ENCODE peak calls at places on chromosome 10, in nine cellular contexts. D, W, X, S, C, H, Y, E and N are unnamed samples.
A peak's percentile ranks its signal among the peaks of the same experiment; 100 is the strongest.

GRCh38 chr10:19929466-19930140 is 113.4 kb downstream of the PLXDC2 start:
- DNase-seq in W (no peak), D (peak; percentile 77), S (peak; percentile 78), X (no peak), Y (no peak), H (no peak), E (no peak), C (no peak), N (no peak)

GRCh38 chr10:124539935-124540641 is 78.5 kb downstream of the LHPP start:
- DNase-seq in Y (peak; percentile 86), W (no peak), D (peak; percentile 18), E (peak; percentile 81), H (peak; percentile 64), X (peak; percentile 48), C (peak; percentile 88), S (peak; percentile 58), N (no peak)

GRCh38 chr10:126455766-126456425 is 67.6 kb upstream of the ADAM12 start:
- DNase-seq in C (no peak), S (no peak), E (no peak), H (no peak), W (no peak), X (no peak), D (no peak), Y (peak; percentile 32), N (no peak)

GRCh38 chr10:43249151-43249961 is 17.5 kb downstream of the RASGEF1A start:
- DNase-seq in W (peak; percentile 32), H (no peak), X (no peak), E (peak; percentile 8), Y (peak; percentile 42), D (no peak), C (peak; percentile 31), S (no peak), N (peak; percentile 65)

GRCh38 chr10:119166564-119166963 is 1.1 kb upstream of the SFXN4 start:
- DNase-seq in H (no peak), Y (no peak), X (no peak), E (no peak), D (no peak), W (no peak), S (no peak), C (no peak), N (no peak)

GRCh38 chr10:108791794-108792474 is 1131.4 kb downstream of the XPNPEP1 start:
- DNase-seq in Y (no peak), D (peak; percentile 52), E (no peak), W (no peak), C (no peak), S (no peak), X (no peak), H (no peak), N (no peak)

GRCh38 chr10:677038-677437 is 12.4 kb downstream of the DIP2C start:
- DNase-seq in W (no peak), C (no peak), H (no peak), Y (no peak), S (no peak), D (no peak), E (no peak), X (no peak), N (no peak)

GRCh38 chr10:96288151-96288621 is 16.0 kb upstream of the DNTT start:
- DNase-seq in S (no peak), W (no peak), C (no peak), H (no peak), Y (no peak), X (no peak), E (no peak), D (no peak), N (no peak)

GRCh38 chr10:17409170-17409733 is 45.1 kb downstream of the ST8SIA6 start:
- DNase-seq in H (no peak), X (no peak), D (peak; percentile 5), Y (no peak), W (no peak), C (no peak), E (no peak), S (peak; percentile 33), N (no peak)

GRCh38 chr10:11610855-11611247 is 599 bp downstream of the USP6NL start:
- DNase-seq in W (peak; percentile 68), C (no peak), Y (peak; percentile 62), S (peak; percentile 63), D (peak; percentile 37), E (peak; percentile 37), H (no peak), X (no peak), N (peak; percentile 77)

GRCh38 chr10:19144206-19144605 is 95.6 kb downstream of the MALRD1 start:
- DNase-seq in X (no peak), Y (no peak), D (no peak), E (no peak), S (no peak), H (no peak), C (no peak), W (no peak), N (no peak)

GRCh38 chr10:129932182-129932581 is 31.9 kb downstream of the EBF3 start:
- DNase-seq in Y (no peak), S (no peak), W (no peak), C (peak; percentile 44), D (no peak), H (no peak), X (no peak), E (no peak), N (no peak)

GRCh38 chr10:91694170-91694794 is 61.4 kb upstream of the PPP1R3C start:
- DNase-seq in E (no peak), Y (no peak), X (no peak), H (no peak), D (peak; percentile 51), S (peak; percentile 54), C (no peak), W (no peak), N (no peak)

DNA sequence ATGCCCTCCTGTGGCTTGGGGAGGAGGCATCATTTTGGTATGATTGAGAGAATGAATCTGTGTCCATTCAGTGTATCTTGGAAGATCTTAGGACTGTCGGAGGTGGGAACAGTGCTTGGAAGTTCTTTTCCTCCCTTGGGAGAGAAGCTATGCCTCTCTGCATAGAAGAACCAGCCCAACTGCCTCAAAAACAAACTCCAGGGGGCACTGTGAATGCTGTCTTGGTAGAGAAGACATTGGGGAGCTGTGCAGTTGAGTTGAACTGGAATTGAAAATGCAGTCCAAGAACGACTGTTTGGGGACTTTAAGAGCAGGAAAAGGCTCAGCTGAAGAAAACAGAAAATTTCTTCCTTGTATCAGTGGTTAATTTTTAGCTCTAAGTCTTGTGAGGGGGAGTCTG is 4.9 kb upstream of the GJD4 start:
- DNase-seq in E (no peak), Y (no peak), W (no peak), H (no peak), X (no peak), D (no peak), C (no peak), S (peak; percentile 20), N (no peak)
- TF ChIP-seq CTCF in E (no peak), Y (peak; percentile 26), W (no peak), H (no peak), X (no peak), D (peak; percentile 8), C (no peak), S (peak; percentile 40), N (no peak)

DNA sequence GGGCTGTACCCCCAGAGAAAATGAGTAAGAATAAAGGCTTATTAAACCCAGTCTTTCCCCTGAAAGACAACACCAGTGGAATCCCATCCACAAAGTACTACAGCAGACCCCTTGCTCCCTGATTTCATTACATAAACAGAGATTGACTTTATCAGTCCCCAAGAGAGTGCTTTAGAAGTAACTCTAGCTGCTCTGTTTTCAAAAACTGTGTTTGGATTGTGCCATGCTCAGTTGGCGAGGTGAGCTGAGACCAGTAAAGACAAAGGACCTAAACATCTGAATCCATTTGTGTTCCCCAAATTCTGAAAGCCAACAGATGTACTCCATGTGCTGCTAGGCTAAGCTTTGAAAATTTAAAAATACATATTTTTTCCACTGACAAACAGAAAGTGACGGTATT is 127.0 kb downstream of the ATE1 start:
- DNase-seq in Y (no peak), C (no peak), S (no peak), E (no peak), X (no peak), W (no peak), D (no peak), H (no peak), N (no peak)
- H3K4me3 ChIP-seq in Y (no peak overlapping the region), C (no peak overlapping the region), S (no peak overlapping the region), E (no peak overlapping the region), X (no peak overlapping the region), W (no peak overlapping the region), D (no peak overlapping the region), H (no peak overlapping the region), N (no peak overlapping the region)

DNA sequence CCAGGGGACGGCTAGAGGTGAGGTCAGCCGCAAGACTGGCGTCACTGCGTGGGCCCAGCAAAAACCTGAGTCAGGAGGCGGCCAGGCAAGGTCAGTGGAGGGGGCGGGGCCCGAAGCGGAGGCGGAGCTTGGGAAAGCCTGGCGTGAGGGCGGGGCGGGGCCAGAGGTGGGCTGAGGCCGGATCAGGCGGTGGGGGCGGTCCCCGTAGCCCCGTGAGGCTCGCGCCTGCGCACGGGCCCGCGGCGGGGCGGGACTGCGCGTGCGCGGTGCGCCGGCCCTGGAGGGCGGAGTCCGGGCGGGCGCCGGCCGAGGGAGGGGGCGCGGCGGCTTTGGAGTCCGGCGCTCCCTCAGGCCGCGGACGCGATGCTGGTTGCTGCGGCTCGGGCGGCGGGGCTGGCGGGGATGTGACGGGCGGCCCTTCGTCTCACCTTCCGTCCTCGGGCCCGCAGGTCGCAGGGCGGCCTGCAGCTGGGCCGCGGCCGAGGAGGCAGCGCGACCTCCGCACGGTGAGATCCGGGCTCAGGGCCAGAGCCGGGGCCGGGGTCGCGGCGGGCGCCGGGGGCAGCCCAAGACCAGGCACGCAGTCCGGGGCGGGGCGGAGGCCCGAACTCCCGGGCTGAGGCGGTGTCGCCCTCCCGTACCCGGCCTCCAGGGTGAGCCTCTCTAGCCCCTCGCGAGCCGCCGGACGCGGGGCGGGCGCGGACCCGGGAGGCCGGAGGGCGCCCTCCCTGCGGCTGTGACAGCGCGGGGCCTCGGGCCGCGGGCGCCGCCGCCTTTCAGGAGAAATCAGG is at the start of gene CCSER2:
- DNase-seq in H (peak; percentile 99), W (peak; percentile 97), X (peak; percentile 81), Y (peak; percentile 99), S (peak; percentile 97), C (peak; percentile 99), E (peak; percentile 99), D (peak; percentile 97), N (peak; percentile 97)
- TF ChIP-seq CTCF in H (no peak), W (no peak), X (no peak), Y (no peak), S (no peak), C (no peak), E (no peak), D (no peak), N (no peak)

GRCh38 chr10:72685264-72685921 is 6.5 kb upstream of the MCU start:
- DNase-seq in S (no peak), E (no peak), X (no peak), D (no peak), Y (no peak), W (no peak), H (no peak), C (peak; percentile 66), N (no peak)

GRCh38 chr10:72682626-72683025 is 9.3 kb upstream of the MCU start:
- DNase-seq in W (no peak), D (no peak), S (no peak), Y (peak; percentile 30), E (no peak), C (no peak), X (no peak), H (no peak), N (no peak)

DNA sequence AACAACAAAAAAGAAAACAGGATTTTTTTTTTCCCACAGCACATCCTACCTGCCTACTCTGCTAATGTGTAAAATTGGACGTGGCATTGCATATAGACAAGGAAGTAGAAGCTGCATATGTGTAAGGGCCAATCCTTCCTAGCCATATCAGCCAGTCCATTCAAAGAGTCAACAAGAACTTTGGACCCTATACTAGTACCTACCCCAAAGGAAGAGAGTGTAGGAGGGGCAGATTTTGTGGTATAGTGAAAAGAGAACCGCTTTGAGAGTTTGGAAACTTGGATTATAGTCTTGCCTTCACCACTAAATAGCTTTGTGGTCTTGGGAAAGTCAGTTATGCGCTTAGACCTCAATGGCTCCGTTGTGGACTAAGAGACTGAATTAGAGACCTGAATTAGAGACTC is 12.1 kb upstream of the MCU start:
- DNase-seq in X (no peak), S (no peak), C (no peak), E (no peak), Y (no peak), W (no peak), H (no peak), D (no peak), N (no peak)
- H3K4me3 ChIP-seq in X (no peak overlapping the region), S (no peak overlapping the region), C (no peak overlapping the region), E (no peak overlapping the region), Y (no peak overlapping the region), W (no peak overlapping the region), H (no peak overlapping the region), D (no peak overlapping the region), N (no peak overlapping the region)